ENCODE peak calls at places on chromosomes 16 and 17, in six cellular contexts. E is mammary epithelial cell, M is breast epithelium, Q is cardiac muscle cell, B is IMR-90, V is heart left ventricle. S is an unnamed sample.

GRCh38 chr17:2157081-2157480 is 102.2 kb downstream of the HIC1 start:
- DNase-seq in Q (no peak), B (peak; percentile 66), V (no peak), E (no peak), M (no peak), S (no peak)

GRCh38 chr17:7993972-7994589 is 8.3 kb upstream of the GUCY2D start:
- DNase-seq in B (no peak), V (peak; percentile 43), Q (no peak), M (peak; percentile 49), E (no peak), S (no peak)

GRCh38 chr17:79633154-79633553 is 22.3 kb upstream of the RBFOX3 start:
- DNase-seq in E (no peak), M (peak; percentile 49), Q (no peak), B (no peak), V (peak; percentile 3), S (peak; percentile 29)

GRCh38 chr16:27642753-27643152 is 92.8 kb downstream of the KATNIP start:
- DNase-seq in V (no peak), E (peak; percentile 2), M (no peak), Q (no peak), B (peak; percentile 21), S (no peak)

GRCh38 chr16:8903004-8903403 is 20.9 kb downstream of the LITAFD start:
- DNase-seq in M (no peak), V (no peak), B (no peak), Q (no peak), E (no peak), S (no peak)

GRCh38 chr17:65345261-65346060 is 208.3 kb downstream of the RGS9 start:
- DNase-seq in M (no peak), Q (no peak), B (no peak), V (no peak), E (no peak), S (no peak)

GRCh38 chr17:64747938-64748540 is 85.9 kb upstream of the SMURF2 start:
- DNase-seq in E (no peak), M (no peak), B (peak; percentile 83), Q (no peak), V (no peak), S (no peak)

GRCh38 chr17:66542967-66543525 is 240.6 kb downstream of the PRKCA start:
- DNase-seq in Q (no peak), V (no peak), E (no peak), B (peak; percentile 92), M (no peak), S (no peak)

GRCh38 chr17:76585649-76586593 is at the start of gene ST6GALNAC2:
- DNase-seq in Q (peak; percentile 84), B (no peak), E (peak; percentile 89), V (peak; percentile 55), M (peak; percentile 81), S (peak; percentile 81)

GRCh38 chr16:50889276-50889675 is 147.4 kb downstream of the CYLD start:
- DNase-seq in E (no peak), M (no peak), Q (no peak), V (no peak), B (no peak), S (no peak)

GRCh38 chr17:20045476-20045875 is 36.3 kb downstream of the SPECC1 start:
- DNase-seq in E (no peak), M (no peak), V (no peak), B (no peak), Q (no peak), S (no peak)

GRCh38 chr16:27402964-27403600 is 1.1 kb downstream of the IL21R start:
- DNase-seq in B (no peak), E (no peak), Q (no peak), M (no peak), V (no peak), S (no peak)

GRCh38 chr17:64134216-64134970 is 4.4 kb upstream of the ERN1 start:
- DNase-seq in V (no peak), E (no peak), M (no peak), Q (no peak), B (no peak), S (no peak)

GRCh38 chr17:44651228-44651627 is 5.0 kb upstream of the MEIOC start:
- DNase-seq in V (no peak), M (no peak), B (no peak), E (no peak), Q (no peak), S (no peak)

GRCh38 chr17:80987941-80988461 is 3.6 kb upstream of the CHMP6 start:
- DNase-seq in B (no peak), V (peak; percentile 7), E (no peak), M (no peak), Q (no peak), S (no peak)

GRCh38 chr17:82370471-82371332 is 863 bp upstream of the UTS2R start:
- DNase-seq in E (no peak), Q (no peak), M (no peak), V (no peak), B (no peak), S (no peak)

GRCh38 chr17:41478240-41478639 is 2.7 kb downstream of the KRT35 start:
- DNase-seq in Q (no peak), E (no peak), V (no peak), B (no peak), M (no peak), S (no peak)

GRCh38 chr16:74455213-74455612 is 33.9 kb upstream of the CLEC18B start:
- DNase-seq in B (peak; percentile 40), Q (no peak), V (no peak), M (no peak), E (peak; percentile 43), S (no peak)

GRCh38 chr17:45096141-45096540 is 35.0 kb downstream of the NMT1 start:
- DNase-seq in V (no peak), M (no peak), B (peak; percentile 39), E (peak; percentile 20), Q (no peak), S (no peak)

GRCh38 chr16:4538067-4538385 is 547 bp downstream of the CDIP1 start:
- DNase-seq in M (no peak), E (no peak), V (no peak), B (no peak), Q (no peak), S (no peak)

GRCh38 chr16:53515811-53516210 is 12.8 kb upstream of the AKTIP start:
- DNase-seq in Q (no peak), E (no peak), M (no peak), B (no peak), V (no peak), S (no peak)

GRCh38 chr16:58661199-58661830 is 23.3 kb downstream of the SLC38A7 start:
- DNase-seq in V (peak; percentile 43), B (peak; percentile 91), M (no peak), E (peak; percentile 81), Q (peak; percentile 76), S (peak; percentile 79)

GRCh38 chr16:18013863-18014262 is 322.7 kb downstream of the NPIPA8 start:
- DNase-seq in V (no peak), B (no peak), E (no peak), M (no peak), Q (no peak), S (no peak)

GRCh38 chr17:42525221-42525620 is 10.8 kb upstream of the NAGLU start:
- DNase-seq in V (no peak), M (no peak), E (peak; percentile 94), B (peak; percentile 89), Q (no peak), S (no peak)

GRCh38 chr16:85912271-85912974 is 13.5 kb downstream of the IRF8 start:
- DNase-seq in Q (no peak), M (no peak), E (no peak), B (peak; percentile 36), V (no peak), S (no peak)

DNA sequence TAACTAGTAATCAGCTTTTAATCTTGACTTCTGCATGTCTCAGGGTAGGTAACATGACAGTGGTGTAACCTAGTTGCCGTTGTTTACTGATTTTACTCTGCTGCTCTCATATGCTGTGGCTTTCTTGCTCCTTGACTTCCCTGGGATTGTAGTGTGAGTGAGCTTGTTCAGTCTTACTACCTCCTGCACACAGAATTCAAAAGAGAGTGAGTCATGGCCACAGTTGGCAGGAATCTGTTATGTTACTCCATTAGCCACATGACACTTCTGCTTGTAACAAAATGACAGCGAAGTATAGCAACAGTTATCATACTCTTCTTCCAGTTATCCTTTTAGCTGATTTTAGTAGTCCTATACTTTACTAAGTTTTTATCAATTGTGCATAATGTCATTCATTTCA is 18.8 kb downstream of the TNRC6A start:
- DNase-seq in Q (no peak), M (no peak), V (peak; percentile 39), E (peak; percentile 88), B (peak; percentile 97), S (no peak)
- H3K4me1 ChIP-seq in Q (peaks cover 9% of the 10 kb centered on the region), M (no peaks in the 10 kb centered on the region), V (peaks cover 99% of the 10 kb centered on the region), E (peaks cover 23% of the 10 kb centered on the region), B (peaks cover 21% of the 10 kb centered on the region), S (no peaks in the 10 kb centered on the region)

DNA sequence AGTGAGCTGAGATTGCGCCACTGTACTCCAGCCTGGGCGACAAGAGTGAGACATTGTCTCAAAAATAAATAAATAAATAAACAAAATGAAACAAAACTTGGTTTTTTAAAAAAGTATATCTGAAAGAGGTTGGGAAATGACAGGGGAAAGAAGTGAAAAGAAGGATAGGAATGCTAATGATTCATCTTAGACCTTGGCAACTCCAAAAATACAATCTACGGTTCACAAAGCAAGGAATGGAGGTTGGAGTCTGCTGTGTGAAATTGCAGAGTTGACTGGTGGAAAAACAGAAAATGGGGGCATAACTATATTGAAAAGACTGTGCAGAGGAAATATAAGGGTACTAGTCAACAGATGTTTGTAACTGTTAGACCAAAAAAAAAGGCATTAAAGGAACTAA is 40.0 kb upstream of the CD300E start:
- DNase-seq in B (no peak), V (no peak), E (no peak), Q (no peak), M (no peak), S (no peak)
- H3K27me3 ChIP-seq in B (no peaks in the 10 kb centered on the region), V (peaks cover 21% of the 10 kb centered on the region), E (no peaks in the 10 kb centered on the region), Q (peaks cover 48% of the 10 kb centered on the region), M (peaks cover 48% of the 10 kb centered on the region), S (no peaks in the 10 kb centered on the region)

GRCh38 chr16:88961031-88961430 is 16.0 kb downstream of the CBFA2T3 start:
- DNase-seq in Q (no peak), E (no peak), M (no peak), B (no peak), V (no peak), S (no peak)
- TF ChIP-seq CTCF in Q (no peak), E (no peak), M (no peak), B (no peak), V (no peak), S (no peak)

GRCh38 chr17:40103742-40104095 is 3.3 kb upstream of the NR1D1 start:
- DNase-seq in V (no peak), B (no peak), Q (no peak), M (no peak), E (no peak), S (no peak)
- H3K4me1 ChIP-seq in V (peaks cover 80% of the 10 kb centered on the region), B (peaks cover 36% of the 10 kb centered on the region), Q (peaks cover 38% of the 10 kb centered on the region), M (peaks cover 20% of the 10 kb centered on the region), E (peaks cover 36% of the 10 kb centered on the region), S (peaks cover 46% of the 10 kb centered on the region)

DNA sequence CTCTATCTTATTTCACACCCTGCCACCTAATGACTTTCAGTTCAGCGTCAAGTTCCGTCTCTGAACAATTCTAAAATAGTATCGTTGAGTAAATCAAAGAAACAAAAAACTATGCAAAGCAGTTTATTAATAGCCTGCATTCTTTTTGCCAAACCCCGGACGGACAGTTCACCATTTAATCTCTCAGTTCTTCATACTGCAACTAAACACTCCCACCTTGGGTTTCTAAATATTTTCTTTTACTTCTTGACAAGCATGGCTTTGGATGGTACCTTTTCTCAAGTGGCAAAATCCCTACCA is 1.2 kb downstream of the MYH11 start:
- DNase-seq in E (no peak), M (no peak), Q (no peak), B (no peak), V (no peak), S (no peak)
- H3K27me3 ChIP-seq in E (peaks cover 33% of the 10 kb centered on the region), M (peaks cover 21% of the 10 kb centered on the region), Q (peaks cover 85% of the 10 kb centered on the region), B (peaks cover 30% of the 10 kb centered on the region), V (peaks cover 14% of the 10 kb centered on the region), S (no peaks in the 10 kb centered on the region)

GRCh38 chr16:67112591-67113399 is 3.1 kb downstream of the PHAF1 start:
- DNase-seq in V (no peak), M (no peak), B (no peak), Q (no peak), E (no peak), S (peak; percentile 75)
- TF ChIP-seq CTCF in V (no peak), M (no peak), B (no peak), Q (no peak), E (no peak), S (no peak)